ENCODE peak calls at places on chromosome 11, in four cellular contexts. F, L, I and K are unnamed samples.

GRCh38 chr11:76233936-76234703 is 27.8 kb upstream of the WNT11 start:
- DNase-seq in F (peak), L (no peak), I (no peak), K (no peak)

GRCh38 chr11:102269927-102270326 is 47.4 kb upstream of the BIRC3 start:
- DNase-seq in I (no peak), F (no peak), L (no peak), K (peak)

GRCh38 chr11:64894070-64894811 is 15.8 kb upstream of the EHD1 start:
- DNase-seq in F (peak), I (no peak), L (no peak), K (peak)

GRCh38 chr11:44579172-44579804 is 13.8 kb downstream of the CD82 start:
- DNase-seq in L (no peak), F (no peak), I (no peak), K (no peak)

GRCh38 chr11:69352715-69353325 is 58.9 kb downstream of the MYEOV start:
- DNase-seq in L (no peak), F (no peak), I (peak), K (peak)

GRCh38 chr11:111105566-111105965 is 140.0 kb upstream of the POU2AF2 start:
- DNase-seq in L (no peak), I (no peak), F (no peak), K (no peak)

GRCh38 chr11:64656797-64657196 is 65.8 kb downstream of the SLC22A12 start:
- DNase-seq in F (no peak), L (no peak), I (no peak), K (no peak)

GRCh38 chr11:8905528-8906165 is 5.3 kb upstream of the AKIP1 start:
- DNase-seq in L (peak), F (no peak), I (no peak), K (peak)

GRCh38 chr11:130218501-130218900 is 58.9 kb downstream of the ST14 start:
- DNase-seq in L (no peak), I (no peak), F (no peak), K (no peak)

GRCh38 chr11:17563961-17564686 is 17.1 kb downstream of the OTOG start:
- DNase-seq in I (no peak), F (peak), L (no peak), K (no peak)

GRCh38 chr11:45723421-45723820 is 58.0 kb upstream of the CHST1 start:
- DNase-seq in I (no peak), F (no peak), L (no peak), K (no peak)

GRCh38 chr11:73478737-73479347 is 102.6 kb downstream of the RELT start:
- DNase-seq in I (peak), F (no peak), L (no peak), K (peak)

GRCh38 chr11:813440-814096 is 3.8 kb downstream of the RPLP2 start:
- DNase-seq in I (no peak), L (no peak), F (no peak), K (no peak)

GRCh38 chr11:73493838-73494598 is 103.9 kb downstream of the FAM168A start:
- DNase-seq in L (peak), F (no peak), I (peak), K (peak)

GRCh38 chr11:60482361-60482760 is 10.2 kb upstream of the MS4A12 start:
- DNase-seq in L (no peak), I (no peak), F (no peak), K (no peak)

GRCh38 chr11:20213790-20214189 is 53.5 kb upstream of the DBX1 start:
- DNase-seq in I (no peak), L (no peak), F (no peak), K (no peak)

GRCh38 chr11:125025968-125026367 is 37.1 kb upstream of the SLC37A2 start:
- DNase-seq in F (no peak), I (no peak), L (no peak), K (no peak)

GRCh38 chr11:63802637-63803414 is 10.4 kb upstream of the SPINDOC start:
- DNase-seq in L (no peak), I (peak), F (no peak), K (peak)

GRCh38 chr11:12695878-12696277 is 21.7 kb downstream of the TEAD1 start:
- DNase-seq in F (no peak), L (no peak), I (no peak), K (no peak)

GRCh38 chr11:606245-606644 is 9.5 kb downstream of the IRF7 start:
- DNase-seq in F (peak), I (no peak), L (no peak), K (no peak)

GRCh38 chr11:109029927-109030326 is 365.1 kb downstream of the DDX10 start:
- DNase-seq in L (no peak), I (no peak), F (no peak), K (no peak)

GRCh38 chr11:66457826-66458225 is 8.9 kb upstream of the PELI3 start:
- DNase-seq in I (no peak), L (no peak), F (no peak), K (no peak)

GRCh38 chr11:71476031-71476430 is 23.0 kb downstream of the NADSYN1 start:
- DNase-seq in I (no peak), L (no peak), F (no peak), K (no peak)

GRCh38 chr11:30333405-30333804 is 10.5 kb downstream of the ARL14EP start:
- DNase-seq in F (no peak), L (no peak), I (peak), K (peak)

GRCh38 chr11:27717801-27718229 is 17.6 kb upstream of the BDNF start:
- DNase-seq in L (no peak), F (no peak), I (no peak), K (no peak)

GRCh38 chr11:2740275-2740940 is 40.6 kb upstream of the KCNQ1OT1 start:
- DNase-seq in L (no peak), I (no peak), F (no peak), K (no peak)

GRCh38 chr11:115607621-115608191 is 103.5 kb upstream of the CADM1 start:
- DNase-seq in L (peak), F (no peak), I (no peak), K (no peak)

GRCh38 chr11:84558085-84558905 is 1068.8 kb downstream of the DLG2 start:
- DNase-seq in F (no peak), I (peak), L (peak), K (peak)

GRCh38 chr11:75735181-75735845 is 17.7 kb downstream of the MOGAT2 start:
- DNase-seq in F (no peak), L (no peak), I (no peak), K (no peak)

GRCh38 chr11:130762342-130763037 is 153.8 kb downstream of the SNX19 start:
- DNase-seq in L (no peak), F (no peak), I (no peak), K (no peak)

GRCh38 chr11:45204761-45205160 is 58.3 kb downstream of the PRDM11 start:
- DNase-seq in F (no peak), L (no peak), I (no peak), K (no peak)

GRCh38 chr11:119433369-119433749 is 10.4 kb upstream of the THY1 start:
- DNase-seq in F (no peak), L (no peak), I (no peak), K (peak)

GRCh38 chr11:71436861-71437260 is 11.3 kb downstream of the DHCR7 start:
- DNase-seq in L (no peak), I (no peak), F (no peak), K (no peak)

GRCh38 chr11:67504023-67504949 is 877 bp downstream of the PITPNM1 start:
- DNase-seq in I (no peak), L (no peak), F (no peak), K (no peak)

GRCh38 chr11:1706634-1707400 is 9.8 kb downstream of the KRTAP5-6 start:
- DNase-seq in L (no peak), F (no peak), I (no peak), K (no peak)

GRCh38 chr11:115112779-115113178 is 391.4 kb downstream of the CADM1 start:
- DNase-seq in F (no peak), I (no peak), L (no peak), K (no peak)

GRCh38 chr11:64313491-64314145 is 3.7 kb downstream of the TRMT112 start:
- DNase-seq in I (no peak), F (peak), L (no peak), K (no peak)

GRCh38 chr11:64614927-64615326 is 23.9 kb downstream of the SLC22A12 start:
- DNase-seq in I (no peak), F (no peak), L (no peak), K (no peak)

GRCh38 chr11:61090521-61090920 is 11.8 kb upstream of the CD5 start:
- DNase-seq in F (no peak), L (no peak), I (no peak), K (no peak)

DNA sequence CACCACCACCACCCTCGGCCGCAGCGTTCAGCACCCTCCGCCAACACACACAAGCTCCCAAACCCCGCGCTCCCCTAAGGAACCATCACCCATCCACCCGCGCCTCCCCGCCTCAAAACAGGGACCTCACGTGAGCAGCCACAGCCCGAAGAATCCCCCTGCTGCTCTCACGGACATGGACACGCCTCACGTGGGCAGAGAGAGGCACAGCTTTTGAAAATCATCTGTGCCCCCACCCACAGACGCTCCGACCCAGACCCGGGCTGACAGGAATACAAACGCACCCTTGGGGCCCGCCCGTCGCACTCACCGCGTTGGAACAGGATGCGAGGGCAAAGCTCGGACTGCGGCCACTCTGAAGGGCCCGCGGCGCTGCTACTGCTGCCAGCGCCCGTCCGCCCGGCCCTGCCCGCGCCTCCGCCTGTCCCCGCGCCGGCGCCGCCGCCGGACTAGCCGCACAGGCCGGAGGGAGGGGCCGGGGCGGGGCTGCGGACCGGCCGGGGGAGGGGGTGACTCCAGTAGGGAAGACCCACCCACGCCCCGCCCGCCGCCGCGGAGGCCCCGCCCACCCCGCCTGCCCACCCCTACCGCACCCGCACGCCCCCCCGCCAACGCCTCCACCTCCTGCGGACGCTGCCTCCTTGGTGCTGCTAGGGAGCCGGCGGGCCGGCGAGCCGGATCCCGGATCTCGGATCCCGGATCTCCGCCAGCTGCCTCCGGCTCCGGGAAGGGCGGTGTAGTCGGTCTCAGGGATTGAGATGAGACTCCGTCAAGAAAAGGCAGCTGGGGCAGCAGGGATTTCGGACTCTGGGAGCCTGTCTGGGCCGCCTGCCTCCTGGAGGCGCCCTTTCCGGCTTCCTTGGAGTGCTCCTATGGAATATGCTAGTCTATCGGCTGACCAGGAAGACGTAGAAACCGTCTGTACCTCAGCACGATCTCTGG is at the start of gene TRIM3:
- DNase-seq in I (peak), F (peak), L (peak), K (peak)
- TF ChIP-seq CTCF in I (peak), F (no peak), L (peak), K (peak)

GRCh38 chr11:86365566-86365965 is 9.1 kb upstream of the CCDC81 start:
- DNase-seq in I (no peak), L (no peak), F (no peak), K (peak)

GRCh38 chr11:86355256-86355655 is 19.4 kb upstream of the CCDC81 start:
- DNase-seq in I (no peak), L (no peak), F (no peak), K (no peak)

GRCh38 chr11:86363424-86363823 is 11.3 kb upstream of the CCDC81 start:
- DNase-seq in L (no peak), F (no peak), I (no peak), K (no peak)

GRCh38 chr11:86358720-86359119 is 16.0 kb upstream of the CCDC81 start:
- DNase-seq in F (no peak), L (no peak), I (no peak), K (no peak)

GRCh38 chr11:86360775-86361395 is 13.8 kb upstream of the CCDC81 start:
- DNase-seq in F (no peak), I (peak), L (peak), K (peak)
- TF ChIP-seq CTCF in F (no peak), I (peak), L (peak), K (peak)

GRCh38 chr11:106231591-106231990 is 154.1 kb downstream of the AASDHPPT start:
- DNase-seq in L (no peak), I (no peak), F (no peak), K (no peak)
- TF ChIP-seq CTCF in L (no peak), I (peak), F (no peak), K (no peak)

GRCh38 chr11:7079545-7080135 is 9.2 kb upstream of the RBMXL2 start:
- DNase-seq in I (no peak), F (no peak), L (no peak), K (no peak)
- TF ChIP-seq CTCF in I (no peak), F (no peak), L (no peak), K (no peak)

GRCh38 chr11:122791411-122791810 is 46.9 kb upstream of the CRTAM start:
- DNase-seq in I (peak), F (no peak), L (no peak), K (no peak)

GRCh38 chr11:122789916-122790315 is 48.4 kb upstream of the CRTAM start:
- DNase-seq in L (no peak), I (no peak), F (no peak), K (no peak)

GRCh38 chr11:122786896-122787295 is 51.4 kb upstream of the CRTAM start:
- DNase-seq in I (no peak), F (no peak), L (no peak), K (no peak)

GRCh38 chr11:122791836-122792235 is 46.5 kb upstream of the CRTAM start:
- DNase-seq in I (peak), L (no peak), F (no peak), K (peak)

GRCh38 chr11:122788781-122789535 is 49.3 kb upstream of the CRTAM start:
- DNase-seq in I (no peak), F (no peak), L (no peak), K (no peak)
- TF ChIP-seq CTCF in I (peak), F (no peak), L (no peak), K (peak)

DNA sequence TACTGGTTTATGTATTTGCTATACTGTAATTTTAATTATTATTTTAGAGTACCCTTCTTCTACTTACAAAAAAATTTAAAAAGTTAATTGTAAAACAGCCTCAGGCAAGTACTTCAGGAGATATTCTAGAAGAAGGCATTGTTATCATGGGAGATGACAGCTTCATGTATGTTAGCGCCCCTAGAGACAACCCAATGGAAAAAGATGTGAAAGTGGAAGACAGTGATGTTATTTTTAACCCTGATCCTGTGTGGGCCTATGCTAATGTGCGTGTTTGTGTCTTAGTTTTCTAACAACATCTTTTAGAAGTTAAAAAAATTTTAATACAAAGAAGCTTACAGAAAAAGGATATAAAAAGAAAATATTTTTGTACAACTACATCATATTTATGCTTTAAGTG is 205.0 kb downstream of the FAM76B start:
- DNase-seq in L (no peak), I (no peak), F (no peak), K (no peak)
- TF ChIP-seq CTCF in L (no peak), I (peak), F (no peak), K (no peak)

GRCh38 chr11:77589181-77589520 is 602 bp upstream of the AQP11 start:
- DNase-seq in F (no peak), L (no peak), I (peak), K (no peak)
- TF ChIP-seq CTCF in F (no peak), L (no peak), I (no peak), K (no peak)